ENCODE peak calls at places on chromosomes 16 and 17, in six cellular contexts. One of them, this sample, is unnamed.

GRCh38 chr17:50848691-50849090 is 13.3 kb downstream of the WFIKKN2 start:
- DNase-seq in AG04449: no peak
- DNase-seq in ovary: no peak
- DNase-seq in mesendoderm: no peak
- DNase-seq in astrocyte of the spinal cord: no peak
- DNase-seq in NCI-H1092 treated with DMSO at 0.1 percent for 48 hours: no peak
- DNase-seq in this sample: no peak

GRCh38 chr16:51698647-51699046 is 547.6 kb upstream of the SALL1 start:
- DNase-seq in AG04449: no peak
- DNase-seq in ovary: no peak
- DNase-seq in mesendoderm: no peak
- DNase-seq in astrocyte of the spinal cord: no peak
- DNase-seq in NCI-H1092 treated with DMSO at 0.1 percent for 48 hours: no peak
- DNase-seq in this sample: no peak

GRCh38 chr17:60135160-60135950 is 14.4 kb upstream of the CA4 start:
- DNase-seq in AG04449: peak
- DNase-seq in ovary: peak
- DNase-seq in mesendoderm: peak
- DNase-seq in astrocyte of the spinal cord: peak
- DNase-seq in NCI-H1092 treated with DMSO at 0.1 percent for 48 hours: peak
- DNase-seq in this sample: peak

GRCh38 chr16:81891734-81892364 is 112.8 kb downstream of the PLCG2 start:
- DNase-seq in AG04449: no peak
- DNase-seq in ovary: no peak
- DNase-seq in mesendoderm: no peak
- DNase-seq in astrocyte of the spinal cord: peak
- DNase-seq in NCI-H1092 treated with DMSO at 0.1 percent for 48 hours: no peak
- DNase-seq in this sample: no peak

GRCh38 chr16:81752225-81752875 is 26.7 kb upstream of the PLCG2 start:
- DNase-seq in AG04449: no peak
- DNase-seq in ovary: no peak
- DNase-seq in mesendoderm: peak
- DNase-seq in astrocyte of the spinal cord: no peak
- DNase-seq in NCI-H1092 treated with DMSO at 0.1 percent for 48 hours: no peak
- DNase-seq in this sample: peak

GRCh38 chr16:57165483-57165882 is 20.4 kb downstream of the PSME3IP1 start:
- DNase-seq in AG04449: no peak
- DNase-seq in ovary: no peak
- DNase-seq in mesendoderm: no peak
- DNase-seq in astrocyte of the spinal cord: no peak
- DNase-seq in NCI-H1092 treated with DMSO at 0.1 percent for 48 hours: no peak
- DNase-seq in this sample: no peak

GRCh38 chr16:83060-83603 is 5.1 kb downstream of the MPG start:
- DNase-seq in AG04449: no peak
- DNase-seq in ovary: no peak
- DNase-seq in mesendoderm: no peak
- DNase-seq in astrocyte of the spinal cord: no peak
- DNase-seq in NCI-H1092 treated with DMSO at 0.1 percent for 48 hours: no peak
- DNase-seq in this sample: no peak

GRCh38 chr16:86363057-86363490 is 147.3 kb upstream of the FOXF1 start:
- DNase-seq in AG04449: peak
- DNase-seq in ovary: no peak
- DNase-seq in mesendoderm: peak
- DNase-seq in astrocyte of the spinal cord: peak
- DNase-seq in NCI-H1092 treated with DMSO at 0.1 percent for 48 hours: no peak
- DNase-seq in this sample: no peak

GRCh38 chr17:35094902-35095301 is 24.8 kb downstream of the RAD51D start:
- DNase-seq in AG04449: peak
- DNase-seq in ovary: no peak
- DNase-seq in mesendoderm: peak
- DNase-seq in astrocyte of the spinal cord: peak
- DNase-seq in NCI-H1092 treated with DMSO at 0.1 percent for 48 hours: no peak
- DNase-seq in this sample: no peak

GRCh38 chr16:84616515-84616914 is 1.4 kb downstream of the COTL1 start:
- DNase-seq in AG04449: no peak
- DNase-seq in ovary: no peak
- DNase-seq in mesendoderm: no peak
- DNase-seq in astrocyte of the spinal cord: peak
- DNase-seq in NCI-H1092 treated with DMSO at 0.1 percent for 48 hours: peak
- DNase-seq in this sample: no peak

GRCh38 chr17:49514374-49514738 is 19.3 kb downstream of the NGFR start:
- DNase-seq in AG04449: no peak
- DNase-seq in ovary: no peak
- DNase-seq in mesendoderm: peak
- DNase-seq in astrocyte of the spinal cord: no peak
- DNase-seq in NCI-H1092 treated with DMSO at 0.1 percent for 48 hours: no peak
- DNase-seq in this sample: no peak

GRCh38 chr16:58426095-58426494 is 33.8 kb downstream of the GINS3 start:
- DNase-seq in AG04449: no peak
- DNase-seq in ovary: no peak
- DNase-seq in mesendoderm: no peak
- DNase-seq in astrocyte of the spinal cord: no peak
- DNase-seq in NCI-H1092 treated with DMSO at 0.1 percent for 48 hours: no peak
- DNase-seq in this sample: no peak

GRCh38 chr17:43723697-43724359 is 34.8 kb downstream of the SOST start:
- DNase-seq in AG04449: no peak
- DNase-seq in ovary: no peak
- DNase-seq in mesendoderm: peak
- DNase-seq in astrocyte of the spinal cord: peak
- DNase-seq in NCI-H1092 treated with DMSO at 0.1 percent for 48 hours: no peak
- DNase-seq in this sample: no peak

GRCh38 chr16:24980077-24980793 is 34.9 kb downstream of the ARHGAP17 start:
- DNase-seq in AG04449: no peak
- DNase-seq in ovary: no peak
- DNase-seq in mesendoderm: no peak
- DNase-seq in astrocyte of the spinal cord: no peak
- DNase-seq in NCI-H1092 treated with DMSO at 0.1 percent for 48 hours: no peak
- DNase-seq in this sample: no peak

GRCh38 chr16:84358601-84359295 is 9.6 kb upstream of the ATP2C2 start:
- DNase-seq in AG04449: no peak
- DNase-seq in ovary: no peak
- DNase-seq in mesendoderm: no peak
- DNase-seq in astrocyte of the spinal cord: no peak
- DNase-seq in NCI-H1092 treated with DMSO at 0.1 percent for 48 hours: no peak
- DNase-seq in this sample: no peak

GRCh38 chr16:8959921-8960787 is 3.6 kb downstream of the USP7 start:
- DNase-seq in AG04449: no peak
- DNase-seq in ovary: no peak
- DNase-seq in mesendoderm: peak
- DNase-seq in astrocyte of the spinal cord: no peak
- DNase-seq in NCI-H1092 treated with DMSO at 0.1 percent for 48 hours: no peak
- DNase-seq in this sample: no peak

GRCh38 chr17:32792207-32792606 is 84.7 kb downstream of the MYO1D start:
- DNase-seq in AG04449: no peak
- DNase-seq in ovary: no peak
- DNase-seq in mesendoderm: no peak
- DNase-seq in astrocyte of the spinal cord: no peak
- DNase-seq in NCI-H1092 treated with DMSO at 0.1 percent for 48 hours: no peak
- DNase-seq in this sample: no peak

GRCh38 chr16:17606460-17606859 is 135.7 kb upstream of the XYLT1 start:
- DNase-seq in AG04449: no peak
- DNase-seq in ovary: no peak
- DNase-seq in mesendoderm: no peak
- DNase-seq in astrocyte of the spinal cord: no peak
- DNase-seq in NCI-H1092 treated with DMSO at 0.1 percent for 48 hours: no peak
- DNase-seq in this sample: no peak

GRCh38 chr16:57533366-57533617 is 3.1 kb downstream of the CCDC102A start:
- DNase-seq in AG04449: no peak
- DNase-seq in ovary: peak
- DNase-seq in mesendoderm: no peak
- DNase-seq in astrocyte of the spinal cord: no peak
- DNase-seq in NCI-H1092 treated with DMSO at 0.1 percent for 48 hours: no peak
- DNase-seq in this sample: no peak

This sample was measured in upper lobe of right lung.